ENCODE peak calls at places on chromosomes 13 and 19, in four cellular contexts. V is A549, W is HepG2, H is IMR-90. C is an unnamed sample.

GRCh38 chr19:46704379-46705076 is 12.4 kb downstream of the PRKD2 start:
- DNase-seq in V (peak), W (peak), H (no peak), C (peak)

GRCh38 chr19:1252221-1252817 is 3.9 kb downstream of the MIDN start:
- DNase-seq in V (peak), W (no peak), H (peak), C (peak)

GRCh38 chr13:88751994-88752393 is 1080.8 kb downstream of the SLITRK5 start:
- DNase-seq in V (no peak), W (no peak), H (no peak), C (no peak)

GRCh38 chr13:43272866-43273265 is 249.5 kb downstream of the DNAJC15 start:
- DNase-seq in V (no peak), W (no peak), H (no peak), C (no peak)

GRCh38 chr19:18672606-18673337 is 10.7 kb upstream of the CRTC1 start:
- DNase-seq in V (peak), W (no peak), H (peak), C (no peak)

GRCh38 chr13:38951525-38952313 is 38.9 kb downstream of the STOML3 start:
- DNase-seq in V (no peak), W (no peak), H (no peak), C (no peak)

GRCh38 chr19:3458595-3459284 is 21.6 kb downstream of the SMIM24 start:
- DNase-seq in V (peak), W (no peak), H (peak), C (peak)

GRCh38 chr13:25901460-25902376 is 150.1 kb downstream of the SHISA2 start:
- DNase-seq in V (peak), W (peak), H (peak), C (no peak)

GRCh38 chr13:38993381-38993780 is 2.8 kb upstream of the STOML3 start:
- DNase-seq in V (no peak), W (no peak), H (no peak), C (no peak)

GRCh38 chr13:105608132-105608531 is 927.3 kb downstream of the EFNB2 start:
- DNase-seq in V (no peak), W (no peak), H (no peak), C (no peak)

GRCh38 chr19:33297401-33298145 is 4.8 kb downstream of the CEBPA start:
- DNase-seq in V (no peak), W (no peak), H (no peak), C (no peak)

GRCh38 chr19:18946335-18946734 is 5.3 kb upstream of the HOMER3 start:
- DNase-seq in V (no peak), W (no peak), H (no peak), C (no peak)

GRCh38 chr13:79943633-79944032 is 397.3 kb downstream of the SPRY2 start:
- DNase-seq in V (no peak), W (no peak), H (no peak), C (no peak)

GRCh38 chr19:34345934-34346333 is 19.1 kb upstream of the GPI start:
- DNase-seq in V (peak), W (peak), H (peak), C (peak)

GRCh38 chr19:32817252-32817912 is 52.2 kb downstream of the SLC7A9 start:
- DNase-seq in V (no peak), W (peak), H (no peak), C (no peak)

GRCh38 chr13:100490692-100491091 is 97.9 kb downstream of the GGACT start:
- DNase-seq in V (no peak), W (no peak), H (no peak), C (no peak)

GRCh38 chr13:93726173-93727019 is 499.8 kb downstream of the GPC6 start:
- DNase-seq in V (no peak), W (no peak), H (no peak), C (no peak)

GRCh38 chr13:98434060-98434459 is 142.8 kb downstream of the STK24 start:
- DNase-seq in V (no peak), W (no peak), H (no peak), C (no peak)

GRCh38 chr19:40705950-40706619 is 10.6 kb downstream of the COQ8B start:
- DNase-seq in V (no peak), W (no peak), H (no peak), C (no peak)

GRCh38 chr19:40707615-40708014 is 9.1 kb downstream of the COQ8B start:
- DNase-seq in V (no peak), W (no peak), H (no peak), C (no peak)

GRCh38 chr19:40703029-40703755 is 12.7 kb upstream of the NUMBL start:
- DNase-seq in V (no peak), W (no peak), H (no peak), C (no peak)

GRCh38 chr19:40704491-40705361 is 12.0 kb downstream of the COQ8B start:
- DNase-seq in V (no peak), W (no peak), H (no peak), C (no peak)

GRCh38 chr19:40705362-40705651 is 11.4 kb downstream of the COQ8B start:
- DNase-seq in V (no peak), W (no peak), H (no peak), C (no peak)
- TF ChIP-seq MAZ in V (no peak), W (no peak), H (no peak), C (no peak)

DNA sequence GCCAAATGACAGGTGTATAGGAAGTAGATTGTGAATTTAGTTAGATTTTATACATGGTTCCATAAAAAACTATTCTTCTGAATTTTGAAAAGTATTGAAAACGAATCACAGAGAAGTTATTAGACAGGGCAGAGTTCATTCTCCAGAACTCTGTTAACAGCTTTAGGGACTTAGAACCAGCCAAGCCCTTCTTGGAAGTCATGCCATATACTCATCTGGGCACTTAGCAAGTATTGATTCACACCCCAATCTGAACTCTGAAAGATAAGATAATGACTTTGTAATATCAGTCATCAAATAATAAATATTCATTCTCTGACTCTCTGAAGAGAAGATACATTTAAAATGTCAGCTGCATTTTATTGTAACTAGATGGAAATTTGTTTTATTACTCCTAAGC is 43.9 kb upstream of the ITM2B start:
- DNase-seq in V (no peak), W (no peak), H (no peak), C (no peak)
- TF ChIP-seq MAZ in V (no peak), W (no peak), H (no peak), C (no peak)

GRCh38 chr19:12750851-12751250 is 740 bp upstream of the BEST2 start:
- DNase-seq in V (no peak), W (no peak), H (peak), C (no peak)
- TF ChIP-seq MAZ in V (no peak), W (no peak), H (no peak), C (no peak)

GRCh38 chr19:8259922-8260247 is 48.3 kb downstream of the CD320 start:
- DNase-seq in V (no peak), W (no peak), H (no peak), C (no peak)

GRCh38 chr19:8259142-8259921 is 48.8 kb downstream of the CD320 start:
- DNase-seq in V (no peak), W (no peak), H (no peak), C (no peak)

GRCh38 chr19:8262431-8262830 is 45.7 kb downstream of the CD320 start:
- DNase-seq in V (no peak), W (no peak), H (no peak), C (no peak)

GRCh38 chr19:8261881-8262280 is 46.3 kb downstream of the CD320 start:
- DNase-seq in V (no peak), W (no peak), H (no peak), C (no peak)

DNA sequence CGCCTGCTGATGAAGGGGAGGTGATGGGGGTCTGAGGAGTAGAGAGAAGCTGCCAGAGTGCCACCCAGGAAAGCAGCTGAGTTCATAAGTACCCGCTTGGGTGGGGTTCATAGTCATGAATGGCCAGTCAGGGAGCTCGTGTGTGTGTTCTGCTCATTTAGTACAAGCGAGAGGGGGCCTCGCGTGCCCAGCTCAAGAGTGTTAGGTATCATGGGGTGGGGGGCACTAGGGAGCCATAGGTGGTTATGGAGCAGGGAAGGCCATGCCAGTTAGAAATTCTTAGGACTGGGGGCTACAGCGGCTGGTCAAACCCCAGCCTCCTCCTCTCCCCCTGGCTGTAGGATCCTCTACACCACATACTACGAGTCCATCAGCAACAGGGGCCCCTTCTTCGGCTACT is 46.8 kb downstream of the CD320 start:
- DNase-seq in V (no peak), W (no peak), H (no peak), C (no peak)
- TF ChIP-seq MAZ in V (no peak), W (no peak), H (no peak), C (no peak)

GRCh38 chr19:6017576-6017975 is 39.6 kb upstream of the RANBP3 start:
- DNase-seq in V (no peak), W (no peak), H (no peak), C (no peak)

GRCh38 chr19:6015841-6016545 is 38.1 kb upstream of the RANBP3 start:
- DNase-seq in V (no peak), W (no peak), H (no peak), C (no peak)

GRCh38 chr19:6020166-6020967 is 42.4 kb upstream of the RANBP3 start:
- DNase-seq in V (no peak), W (peak), H (no peak), C (no peak)

GRCh38 chr19:6020972-6021805 is 43.2 kb upstream of the RANBP3 start:
- DNase-seq in V (no peak), W (peak), H (no peak), C (no peak)

DNA sequence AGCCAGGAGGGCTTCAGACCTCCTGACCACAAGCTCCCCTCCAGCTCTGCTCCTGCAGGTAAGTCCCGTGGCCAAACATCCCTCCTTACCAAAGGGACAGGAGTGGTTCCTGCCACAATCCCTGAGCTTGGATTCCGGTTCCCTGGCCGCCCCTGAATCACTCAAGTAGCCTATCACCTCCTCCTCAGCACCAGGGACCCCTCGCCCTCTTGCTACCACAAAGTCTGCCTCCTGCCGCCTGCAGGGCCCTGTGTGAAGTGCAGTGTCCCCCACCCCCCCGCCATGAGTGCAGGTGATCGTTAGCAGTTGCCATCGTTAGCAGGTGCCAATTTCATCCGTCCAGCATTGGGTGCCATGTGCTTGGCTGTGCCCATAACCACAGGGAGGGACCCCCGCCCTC is 40.8 kb upstream of the RANBP3 start:
- DNase-seq in V (no peak), W (no peak), H (no peak), C (peak)
- TF ChIP-seq MAZ in V (no peak), W (peak), H (no peak), C (no peak)

C was measured in K562.